ENCODE peak calls at places on chromosomes 2 and 18, in five cellular contexts. F is pons, E is hepatic stellate cell, O is NCI-H1694 treated with DMSO at 0.1 percent for 48 hours, S is cortex of kidney. Z is an unnamed sample.

GRCh38 chr2:69584127-69584889 is 59.2 kb downstream of the AAK1 start:
- DNase-seq in F (no peak), E (no peak), O (peak; percentile 69), S (no peak), Z (no peak)

GRCh38 chr2:157971702-157972101 is 95.6 kb upstream of the ACVR1 start:
- DNase-seq in F (no peak), E (no peak), O (no peak), S (no peak), Z (no peak)

GRCh38 chr2:122523981-122524380 is 768.5 kb downstream of the TSN start:
- DNase-seq in F (no peak), E (no peak), O (no peak), S (no peak), Z (no peak)

GRCh38 chr2:220891405-220891804 is 680.7 kb downstream of the EPHA4 start:
- DNase-seq in F (no peak), E (peak; percentile 29), O (no peak), S (no peak), Z (no peak)

GRCh38 chr18:48781041-48781989 is 169.4 kb downstream of the SMAD7 start:
- DNase-seq in F (peak; percentile 81), E (peak; percentile 84), O (no peak), S (peak; percentile 23), Z (peak; percentile 68)

GRCh38 chr2:202038471-202039277 is 5.0 kb downstream of the FZD7 start:
- DNase-seq in F (no peak), E (peak; percentile 36), O (no peak), S (no peak), Z (no peak)

GRCh38 chr2:96509847-96510230 is 4.7 kb upstream of the NEURL3 start:
- DNase-seq in F (no peak), E (no peak), O (no peak), S (no peak), Z (no peak)

GRCh38 chr2:215313219-215313656 is 1.4 kb downstream of the ATIC start:
- DNase-seq in F (no peak), E (no peak), O (no peak), S (no peak), Z (no peak)

GRCh38 chr2:198905881-198906612 is 551.7 kb downstream of the SATB2 start:
- DNase-seq in F (no peak), E (no peak), O (no peak), S (no peak), Z (no peak)

Z was measured in putamen.